ENCODE peak calls at places on chromosomes 4 and X, in ten cellular contexts. One of them, this sample, is unnamed.

GRCh38 chr4:126850286-126850685 is 782.5 kb upstream of the INTU start:
- DNase-seq in dorsolateral prefrontal cortex: no peak
- DNase-seq in AG04450: peak
- DNase-seq in tibial nerve: no peak
- DNase-seq in WTC11: no peak
- DNase-seq in body of pancreas: no peak
- DNase-seq in left ventricle myocardium inferior: no peak
- DNase-seq in uterus: no peak
- DNase-seq in WERI-Rb-1: no peak
- DNase-seq in upper lobe of left lung: no peak
- DNase-seq in this sample: no peak

GRCh38 chr4:1409079-1409805 is 3.0 kb upstream of the NKX1-1 start:
- DNase-seq in left ventricle myocardium inferior: no peak
- DNase-seq in tibial nerve: no peak
- DNase-seq in uterus: no peak
- DNase-seq in AG04450: no peak
- DNase-seq in dorsolateral prefrontal cortex: no peak
- DNase-seq in WERI-Rb-1: no peak
- DNase-seq in upper lobe of left lung: no peak
- DNase-seq in WTC11: no peak
- DNase-seq in body of pancreas: no peak
- DNase-seq in this sample: no peak

GRCh38 chr4:88189881-88190585 is 31.6 kb upstream of the ABCG2 start:
- DNase-seq in left ventricle myocardium inferior: no peak
- DNase-seq in body of pancreas: no peak
- DNase-seq in dorsolateral prefrontal cortex: no peak
- DNase-seq in WERI-Rb-1: no peak
- DNase-seq in upper lobe of left lung: no peak
- DNase-seq in uterus: no peak
- DNase-seq in AG04450: no peak
- DNase-seq in WTC11: no peak
- DNase-seq in tibial nerve: no peak
- DNase-seq in this sample: no peak

GRCh38 chr4:123398803-123399637 is 2.4 kb downstream of the SPRY1 start:
- DNase-seq in body of pancreas: peak
- DNase-seq in uterus: peak
- DNase-seq in upper lobe of left lung: peak
- DNase-seq in left ventricle myocardium inferior: peak
- DNase-seq in tibial nerve: peak
- DNase-seq in WERI-Rb-1: peak
- DNase-seq in AG04450: no peak
- DNase-seq in WTC11: peak
- DNase-seq in dorsolateral prefrontal cortex: peak
- DNase-seq in this sample: no peak

GRCh38 chr4:721261-722171 is 15.9 kb downstream of the PCGF3 start:
- DNase-seq in tibial nerve: no peak
- DNase-seq in body of pancreas: no peak
- DNase-seq in left ventricle myocardium inferior: no peak
- DNase-seq in upper lobe of left lung: peak
- DNase-seq in uterus: peak
- DNase-seq in dorsolateral prefrontal cortex: peak
- DNase-seq in WERI-Rb-1: no peak
- DNase-seq in WTC11: no peak
- DNase-seq in AG04450: no peak
- DNase-seq in this sample: no peak

GRCh38 chrX:41447897-41448296 is 754 bp downstream of the NYX start:
- DNase-seq in dorsolateral prefrontal cortex: no peak
- DNase-seq in uterus: no peak
- DNase-seq in WERI-Rb-1: no peak
- DNase-seq in upper lobe of left lung: no peak
- DNase-seq in tibial nerve: no peak
- DNase-seq in AG04450: no peak
- DNase-seq in WTC11: no peak
- DNase-seq in body of pancreas: no peak
- DNase-seq in left ventricle myocardium inferior: no peak
- DNase-seq in this sample: no peak

GRCh38 chr4:26787461-26788340 is 72.9 kb upstream of the STIM2 start:
- DNase-seq in WTC11: peak
- DNase-seq in left ventricle myocardium inferior: peak
- DNase-seq in WERI-Rb-1: peak
- DNase-seq in body of pancreas: peak
- DNase-seq in tibial nerve: no peak
- DNase-seq in dorsolateral prefrontal cortex: no peak
- DNase-seq in uterus: peak
- DNase-seq in AG04450: no peak
- DNase-seq in upper lobe of left lung: no peak
- DNase-seq in this sample: no peak

GRCh38 chr4:146190393-146190910 is 14.9 kb downstream of the LSM6 start:
- DNase-seq in WTC11: no peak
- DNase-seq in dorsolateral prefrontal cortex: no peak
- DNase-seq in uterus: no peak
- DNase-seq in WERI-Rb-1: no peak
- DNase-seq in tibial nerve: no peak
- DNase-seq in upper lobe of left lung: no peak
- DNase-seq in body of pancreas: no peak
- DNase-seq in AG04450: no peak
- DNase-seq in left ventricle myocardium inferior: no peak
- DNase-seq in this sample: no peak

DNA sequence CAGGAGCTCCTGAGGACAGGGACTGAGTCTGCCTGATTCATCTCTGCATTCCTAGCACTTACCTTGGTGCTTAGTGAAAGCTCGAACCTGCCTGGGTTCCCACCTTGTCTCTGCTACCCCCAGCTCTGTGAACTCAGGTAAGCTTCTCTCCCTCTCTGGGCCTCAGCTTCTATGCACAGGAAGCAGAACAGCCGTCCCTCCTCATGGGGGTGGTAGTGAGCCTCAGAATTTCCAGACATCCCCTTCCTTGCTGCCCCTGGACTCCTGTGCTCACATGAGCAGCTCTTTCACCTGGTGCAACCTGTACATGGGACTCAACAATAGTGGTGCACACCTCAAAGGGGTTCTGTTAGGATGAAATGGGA is 50.8 kb downstream of the HTRA3 start:
- DNase-seq in WERI-Rb-1: peak
- DNase-seq in tibial nerve: no peak
- DNase-seq in left ventricle myocardium inferior: peak
- DNase-seq in uterus: no peak
- DNase-seq in body of pancreas: no peak
- DNase-seq in AG04450: no peak
- DNase-seq in dorsolateral prefrontal cortex: no peak
- DNase-seq in upper lobe of left lung: no peak
- DNase-seq in WTC11: peak
- DNase-seq in this sample: no peak
- TF ChIP-seq CTCF in WERI-Rb-1: peak
- TF ChIP-seq CTCF in tibial nerve: no peak
- TF ChIP-seq CTCF in left ventricle myocardium inferior: peak
- TF ChIP-seq CTCF in uterus: peak
- TF ChIP-seq CTCF in body of pancreas: no peak
- TF ChIP-seq CTCF in AG04450: no peak
- TF ChIP-seq CTCF in dorsolateral prefrontal cortex: no peak
- TF ChIP-seq CTCF in upper lobe of left lung: no peak
- TF ChIP-seq CTCF in WTC11: peak
- TF ChIP-seq CTCF in this sample: no peak

GRCh38 chrX:47631676-47632075 is 1.9 kb upstream of the CFP start:
- DNase-seq in tibial nerve: no peak
- DNase-seq in left ventricle myocardium inferior: no peak
- DNase-seq in AG04450: no peak
- DNase-seq in dorsolateral prefrontal cortex: no peak
- DNase-seq in body of pancreas: no peak
- DNase-seq in WTC11: no peak
- DNase-seq in WERI-Rb-1: no peak
- DNase-seq in upper lobe of left lung: no peak
- DNase-seq in uterus: no peak
- DNase-seq in this sample: no peak

GRCh38 chrX:47625365-47625764 is 4.4 kb downstream of the CFP start:
- DNase-seq in dorsolateral prefrontal cortex: no peak
- DNase-seq in AG04450: no peak
- DNase-seq in WERI-Rb-1: no peak
- DNase-seq in upper lobe of left lung: no peak
- DNase-seq in uterus: no peak
- DNase-seq in left ventricle myocardium inferior: no peak
- DNase-seq in tibial nerve: no peak
- DNase-seq in WTC11: no peak
- DNase-seq in body of pancreas: no peak
- DNase-seq in this sample: no peak

GRCh38 chrX:47629419-47630210 is at the start of gene CFP:
- DNase-seq in AG04450: no peak
- DNase-seq in dorsolateral prefrontal cortex: no peak
- DNase-seq in WTC11: no peak
- DNase-seq in upper lobe of left lung: peak
- DNase-seq in uterus: no peak
- DNase-seq in tibial nerve: no peak
- DNase-seq in left ventricle myocardium inferior: no peak
- DNase-seq in WERI-Rb-1: no peak
- DNase-seq in body of pancreas: no peak
- DNase-seq in this sample: no peak

GRCh38 chrX:47632664-47633063 is 2.9 kb upstream of the CFP start:
- DNase-seq in left ventricle myocardium inferior: no peak
- DNase-seq in WTC11: no peak
- DNase-seq in tibial nerve: no peak
- DNase-seq in WERI-Rb-1: no peak
- DNase-seq in upper lobe of left lung: no peak
- DNase-seq in body of pancreas: no peak
- DNase-seq in uterus: no peak
- DNase-seq in AG04450: no peak
- DNase-seq in dorsolateral prefrontal cortex: no peak
- DNase-seq in this sample: no peak

DNA sequence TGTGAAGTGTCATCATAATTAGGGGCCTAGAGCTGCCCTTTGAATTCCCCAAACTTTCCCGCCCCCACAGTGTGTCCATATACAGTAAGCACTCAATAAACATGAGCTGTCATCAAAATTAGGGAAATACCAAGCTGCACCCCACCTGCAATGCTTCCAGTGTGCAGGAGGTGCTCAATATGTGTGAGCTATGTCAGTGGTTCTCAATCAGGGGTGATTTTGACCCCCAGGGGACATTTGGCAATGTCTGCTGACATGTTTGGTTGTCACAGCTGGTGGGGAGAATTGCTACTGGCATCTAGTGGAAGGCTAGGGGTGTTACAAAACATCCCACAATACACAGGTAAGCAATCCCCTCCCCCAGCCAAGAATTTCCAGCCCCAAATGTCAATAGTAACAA is 750 bp downstream of the CFP start:
- DNase-seq in uterus: no peak
- DNase-seq in left ventricle myocardium inferior: no peak
- DNase-seq in upper lobe of left lung: no peak
- DNase-seq in WERI-Rb-1: no peak
- DNase-seq in tibial nerve: no peak
- DNase-seq in dorsolateral prefrontal cortex: no peak
- DNase-seq in AG04450: no peak
- DNase-seq in body of pancreas: no peak
- DNase-seq in WTC11: peak
- DNase-seq in this sample: no peak
- TF ChIP-seq CTCF in uterus: no peak
- TF ChIP-seq CTCF in left ventricle myocardium inferior: no peak
- TF ChIP-seq CTCF in upper lobe of left lung: no peak
- TF ChIP-seq CTCF in WERI-Rb-1: no peak
- TF ChIP-seq CTCF in tibial nerve: no peak
- TF ChIP-seq CTCF in dorsolateral prefrontal cortex: no peak
- TF ChIP-seq CTCF in AG04450: no peak
- TF ChIP-seq CTCF in body of pancreas: no peak
- TF ChIP-seq CTCF in WTC11: no peak
- TF ChIP-seq CTCF in this sample: no peak

DNA sequence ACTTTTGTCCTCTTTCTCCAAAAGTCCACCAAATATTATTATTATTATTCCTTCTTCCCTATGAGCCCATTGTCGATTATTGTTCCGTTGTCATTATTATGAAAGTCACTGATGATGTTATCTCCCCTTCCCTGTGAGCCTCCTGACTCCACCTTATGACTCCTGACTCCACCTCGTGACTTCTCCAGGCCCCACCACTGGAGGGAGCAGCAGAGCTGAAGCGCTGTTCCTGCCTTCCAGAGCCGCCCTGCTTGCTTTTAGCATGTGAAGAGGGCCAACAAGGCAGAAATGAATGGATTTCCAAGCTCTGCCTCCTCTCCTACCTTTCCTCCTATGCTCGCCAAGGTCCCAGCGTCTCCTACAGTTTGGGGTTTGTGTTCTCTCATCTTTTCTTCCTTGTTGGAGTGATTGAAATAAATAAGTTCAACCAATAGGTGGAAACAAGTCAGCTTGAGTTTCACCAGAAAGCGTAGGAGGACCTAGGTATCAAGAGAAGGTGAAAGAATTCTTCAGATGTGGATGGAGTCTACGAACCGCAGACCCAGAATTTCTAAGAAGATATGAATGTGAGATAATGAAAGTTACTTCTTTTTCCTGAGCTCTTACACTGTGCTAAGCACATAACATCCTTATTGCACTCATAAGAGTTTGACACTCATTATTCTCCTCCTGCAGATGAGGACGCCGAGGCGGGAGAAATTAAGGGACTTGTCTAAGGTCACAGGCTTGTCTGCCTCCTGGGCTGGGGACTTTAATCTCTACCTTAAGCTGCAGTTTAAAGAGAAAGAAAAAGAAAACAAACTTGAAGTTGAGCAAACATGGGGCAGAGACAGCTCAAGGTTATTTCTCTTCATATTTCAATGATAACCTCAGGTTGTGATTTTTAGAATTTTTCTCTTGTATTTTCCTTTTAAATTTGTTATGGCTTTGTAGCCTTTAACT is 26.1 kb downstream of the IGSF1 start:
- DNase-seq in upper lobe of left lung: no peak
- DNase-seq in dorsolateral prefrontal cortex: no peak
- DNase-seq in body of pancreas: peak
- DNase-seq in tibial nerve: no peak
- DNase-seq in uterus: no peak
- DNase-seq in WTC11: peak
- DNase-seq in left ventricle myocardium inferior: no peak
- DNase-seq in WERI-Rb-1: peak
- DNase-seq in AG04450: no peak
- DNase-seq in this sample: no peak
- TF ChIP-seq CTCF in upper lobe of left lung: no peak
- TF ChIP-seq CTCF in dorsolateral prefrontal cortex: no peak
- TF ChIP-seq CTCF in body of pancreas: peak
- TF ChIP-seq CTCF in tibial nerve: no peak
- TF ChIP-seq CTCF in uterus: no peak
- TF ChIP-seq CTCF in WTC11: peak
- TF ChIP-seq CTCF in left ventricle myocardium inferior: peak
- TF ChIP-seq CTCF in WERI-Rb-1: peak
- TF ChIP-seq CTCF in AG04450: no peak
- TF ChIP-seq CTCF in this sample: no peak

GRCh38 chr4:28225005-28225404 is 1364.4 kb downstream of the STIM2 start:
- DNase-seq in AG04450: no peak
- DNase-seq in WTC11: peak
- DNase-seq in WERI-Rb-1: peak
- DNase-seq in uterus: no peak
- DNase-seq in dorsolateral prefrontal cortex: no peak
- DNase-seq in left ventricle myocardium inferior: no peak
- DNase-seq in tibial nerve: no peak
- DNase-seq in body of pancreas: peak
- DNase-seq in upper lobe of left lung: no peak
- DNase-seq in this sample: no peak
- TF ChIP-seq CTCF in AG04450: peak
- TF ChIP-seq CTCF in WTC11: peak
- TF ChIP-seq CTCF in WERI-Rb-1: peak
- TF ChIP-seq CTCF in uterus: no peak
- TF ChIP-seq CTCF in dorsolateral prefrontal cortex: peak
- TF ChIP-seq CTCF in left ventricle myocardium inferior: no peak
- TF ChIP-seq CTCF in tibial nerve: no peak
- TF ChIP-seq CTCF in body of pancreas: peak
- TF ChIP-seq CTCF in upper lobe of left lung: no peak
- TF ChIP-seq CTCF in this sample: no peak